ENCODE peak calls at places on chromosomes 1 and 21, in ten cellular contexts. X, F, I, N, O, A, D, R, U and W are unnamed samples.

GRCh38 chr1:55214903-55215193 is 316 bp downstream of the USP24 start:
- DNase-seq in A (no peak), O (peak), I (peak), D (peak), U (no peak), N (peak), F (peak), X (no peak), R (no peak), W (peak)

GRCh38 chr1:50976890-50977574 is 7.0 kb downstream of the CDKN2C start:
- DNase-seq in X (peak), O (no peak), D (peak), A (no peak), I (peak), N (peak), U (no peak), F (peak), R (peak), W (peak)

GRCh38 chr1:221162352-221162751 is 283.1 kb downstream of the HLX start:
- DNase-seq in D (no peak), F (no peak), I (no peak), N (no peak), R (no peak), U (no peak), X (no peak), A (no peak), O (no peak), W (no peak)

GRCh38 chr1:10633416-10633815 is 158.7 kb downstream of the PEX14 start:
- DNase-seq in N (no peak), D (no peak), A (no peak), X (no peak), U (no peak), O (no peak), R (no peak), F (peak), I (no peak), W (peak)

GRCh38 chr1:116820362-116820761 is 66.1 kb downstream of the CD2 start:
- DNase-seq in R (no peak), F (peak), A (no peak), U (no peak), I (no peak), O (peak), N (peak), X (peak), D (peak), W (no peak)

GRCh38 chr1:84069236-84069845 is 70.4 kb upstream of the TTLL7 start:
- DNase-seq in U (no peak), O (no peak), N (peak), R (no peak), I (no peak), D (no peak), X (peak), A (peak), F (no peak), W (no peak)

GRCh38 chr1:228038387-228039005 is 31.7 kb downstream of the WNT3A start:
- DNase-seq in I (no peak), R (no peak), A (no peak), O (no peak), D (no peak), N (no peak), U (no peak), F (no peak), X (no peak), W (no peak)

GRCh38 chr1:215459136-215459535 is 108.0 kb upstream of the KCTD3 start:
- DNase-seq in U (no peak), X (no peak), D (no peak), N (no peak), I (no peak), R (no peak), A (no peak), O (no peak), F (no peak), W (no peak)

GRCh38 chr1:172638885-172639831 is 19.7 kb upstream of the FASLG start:
- DNase-seq in X (peak), I (no peak), U (peak), N (peak), O (peak), R (no peak), D (no peak), A (peak), F (no peak), W (no peak)

GRCh38 chr1:238558156-238558555 is 667.4 kb upstream of the ZP4 start:
- DNase-seq in D (no peak), F (no peak), O (peak), I (no peak), N (peak), X (no peak), U (no peak), R (no peak), A (no peak), W (no peak)

GRCh38 chr1:236033336-236033735 is 31.6 kb downstream of the NID1 start:
- DNase-seq in F (no peak), O (no peak), R (no peak), N (no peak), D (no peak), A (no peak), X (no peak), I (no peak), U (no peak), W (peak)

GRCh38 chr1:227317541-227318002 is 720 bp downstream of the CDC42BPA start:
- DNase-seq in D (peak), F (peak), U (no peak), A (no peak), N (peak), R (no peak), I (peak), O (peak), X (peak), W (peak)

GRCh38 chr1:162019006-162019405 is 4.7 kb downstream of the OLFML2B start:
- DNase-seq in F (no peak), X (no peak), N (peak), O (peak), D (no peak), U (no peak), A (no peak), R (no peak), I (no peak), W (no peak)

GRCh38 chr1:16189003-16189402 is 23.4 kb downstream of the ARHGEF19 start:
- DNase-seq in A (no peak), O (no peak), U (no peak), I (no peak), X (peak), D (no peak), R (no peak), N (peak), F (no peak), W (no peak)

GRCh38 chr1:24754229-24754628 is 9.0 kb downstream of the CLIC4 start:
- DNase-seq in R (no peak), I (no peak), D (no peak), X (no peak), F (no peak), O (no peak), U (no peak), N (no peak), A (no peak), W (no peak)

GRCh38 chr21:32300117-32300681 is 1.5 kb downstream of the MRAP start:
- DNase-seq in A (no peak), O (no peak), R (no peak), U (no peak), D (no peak), I (no peak), X (no peak), F (no peak), N (no peak), W (no peak)

GRCh38 chr1:154962795-154963330 is 1.3 kb upstream of the PYGO2 start:
- DNase-seq in O (no peak), F (no peak), I (no peak), R (no peak), N (no peak), X (no peak), A (no peak), U (no peak), D (no peak), W (no peak)

GRCh38 chr21:44085491-44086321 is 21.5 kb upstream of the PWP2 start:
- DNase-seq in R (no peak), U (no peak), A (no peak), F (no peak), X (no peak), N (no peak), D (no peak), O (peak), I (no peak), W (no peak)

GRCh38 chr1:117616356-117616755 is 10.5 kb downstream of the TENT5C start:
- DNase-seq in D (no peak), A (no peak), O (no peak), F (no peak), I (no peak), N (no peak), X (no peak), U (no peak), R (no peak), W (no peak)

GRCh38 chr1:81174052-81174451 is 626.7 kb upstream of the ADGRL2 start:
- DNase-seq in O (peak), D (no peak), A (no peak), R (no peak), U (no peak), N (peak), F (no peak), I (no peak), X (no peak), W (no peak)

GRCh38 chr21:14762734-14763694 is 216.9 kb upstream of the SAMSN1 start:
- DNase-seq in R (peak), A (no peak), X (no peak), O (no peak), U (no peak), F (no peak), I (no peak), D (peak), N (no peak), W (no peak)

GRCh38 chr1:167492509-167492910 is 25.8 kb downstream of the CD247 start:
- DNase-seq in O (no peak), N (no peak), R (no peak), A (no peak), I (no peak), D (no peak), F (no peak), X (no peak), U (no peak), W (no peak)

GRCh38 chr1:54887665-54888071 is 673 bp upstream of the DHCR24 start:
- DNase-seq in U (no peak), D (no peak), A (no peak), X (peak), F (peak), R (no peak), O (peak), N (no peak), I (no peak), W (no peak)